ENCODE peak calls at places on chromosome 22, in six cellular contexts. One of them, this sample, is unnamed.

GRCh38 chr22:19629331-19629719 is 85.0 kb upstream of the SEPTIN5 start:
- DNase-seq in foreskin fibroblast: no peak
- DNase-seq in GM23338: no peak
- DNase-seq in MM.1S: no peak
- DNase-seq in astrocyte of the spinal cord: no peak
- DNase-seq in testis: no peak
- DNase-seq in this sample: no peak

GRCh38 chr22:32932176-32932575 is 126.0 kb downstream of the SYN3 start:
- DNase-seq in testis: no peak
- DNase-seq in foreskin fibroblast: peak
- DNase-seq in GM23338: no peak
- DNase-seq in astrocyte of the spinal cord: no peak
- DNase-seq in MM.1S: no peak
- DNase-seq in this sample: no peak

GRCh38 chr22:30238136-30238535 is 8.4 kb downstream of the LIF start:
- DNase-seq in astrocyte of the spinal cord: no peak
- DNase-seq in GM23338: no peak
- DNase-seq in MM.1S: no peak
- DNase-seq in testis: no peak
- DNase-seq in foreskin fibroblast: no peak
- DNase-seq in this sample: no peak

GRCh38 chr22:23418159-23418788 is 161.8 kb downstream of the IGLL1 start:
- DNase-seq in testis: no peak
- DNase-seq in foreskin fibroblast: no peak
- DNase-seq in MM.1S: no peak
- DNase-seq in GM23338: no peak
- DNase-seq in astrocyte of the spinal cord: no peak
- DNase-seq in this sample: no peak

GRCh38 chr22:19753090-19753842 is 7.3 kb upstream of the TBX1 start:
- DNase-seq in testis: no peak
- DNase-seq in foreskin fibroblast: no peak
- DNase-seq in MM.1S: no peak
- DNase-seq in astrocyte of the spinal cord: no peak
- DNase-seq in GM23338: peak
- DNase-seq in this sample: no peak

GRCh38 chr22:47250995-47251765 is 488.7 kb downstream of the TBC1D22A start:
- DNase-seq in foreskin fibroblast: no peak
- DNase-seq in GM23338: no peak
- DNase-seq in MM.1S: no peak
- DNase-seq in testis: no peak
- DNase-seq in astrocyte of the spinal cord: no peak
- DNase-seq in this sample: no peak

GRCh38 chr22:31151872-31152271 is 8.1 kb upstream of the RNF185 start:
- DNase-seq in astrocyte of the spinal cord: no peak
- DNase-seq in MM.1S: no peak
- DNase-seq in GM23338: no peak
- DNase-seq in foreskin fibroblast: no peak
- DNase-seq in testis: no peak
- DNase-seq in this sample: no peak

GRCh38 chr22:19687561-19688300 is 26.6 kb upstream of the SEPTIN5 start:
- DNase-seq in MM.1S: no peak
- DNase-seq in testis: no peak
- DNase-seq in GM23338: no peak
- DNase-seq in astrocyte of the spinal cord: no peak
- DNase-seq in foreskin fibroblast: no peak
- DNase-seq in this sample: no peak

GRCh38 chr22:33837806-33838205 is 82.5 kb downstream of the LARGE1 start:
- DNase-seq in foreskin fibroblast: no peak
- DNase-seq in GM23338: no peak
- DNase-seq in testis: no peak
- DNase-seq in astrocyte of the spinal cord: no peak
- DNase-seq in MM.1S: no peak
- DNase-seq in this sample: no peak

GRCh38 chr22:32200752-32201151 is 4.1 kb downstream of the RFPL2 start:
- DNase-seq in MM.1S: peak
- DNase-seq in foreskin fibroblast: no peak
- DNase-seq in GM23338: peak
- DNase-seq in testis: no peak
- DNase-seq in astrocyte of the spinal cord: no peak
- DNase-seq in this sample: no peak

GRCh38 chr22:40588726-40589125 is 47.8 kb downstream of the MRTFA start:
- DNase-seq in testis: no peak
- DNase-seq in GM23338: no peak
- DNase-seq in astrocyte of the spinal cord: no peak
- DNase-seq in foreskin fibroblast: peak
- DNase-seq in MM.1S: no peak
- DNase-seq in this sample: no peak

GRCh38 chr22:28810839-28811491 is 10.6 kb upstream of the XBP1 start:
- DNase-seq in foreskin fibroblast: no peak
- DNase-seq in astrocyte of the spinal cord: no peak
- DNase-seq in MM.1S: peak
- DNase-seq in testis: no peak
- DNase-seq in GM23338: no peak
- DNase-seq in this sample: no peak

GRCh38 chr22:29470159-29470855 is 9.7 kb upstream of the NEFH start:
- DNase-seq in foreskin fibroblast: no peak
- DNase-seq in testis: peak
- DNase-seq in MM.1S: peak
- DNase-seq in astrocyte of the spinal cord: peak
- DNase-seq in GM23338: peak
- DNase-seq in this sample: no peak

GRCh38 chr22:45240137-45240809 is 421 bp downstream of the KIAA0930 start:
- DNase-seq in foreskin fibroblast: no peak
- DNase-seq in astrocyte of the spinal cord: no peak
- DNase-seq in testis: no peak
- DNase-seq in MM.1S: no peak
- DNase-seq in GM23338: peak
- DNase-seq in this sample: no peak

GRCh38 chr22:45602004-45602733 is 69.5 kb upstream of the ATXN10 start:
- DNase-seq in GM23338: peak
- DNase-seq in astrocyte of the spinal cord: no peak
- DNase-seq in testis: no peak
- DNase-seq in MM.1S: no peak
- DNase-seq in foreskin fibroblast: no peak
- DNase-seq in this sample: no peak

GRCh38 chr22:48414662-48415061 is 1413.0 kb downstream of the BRD1 start:
- DNase-seq in foreskin fibroblast: no peak
- DNase-seq in MM.1S: no peak
- DNase-seq in astrocyte of the spinal cord: no peak
- DNase-seq in testis: no peak
- DNase-seq in GM23338: no peak
- DNase-seq in this sample: no peak

GRCh38 chr22:40651057-40651456 is 14.5 kb upstream of the MRTFA start:
- DNase-seq in testis: no peak
- DNase-seq in astrocyte of the spinal cord: no peak
- DNase-seq in GM23338: no peak
- DNase-seq in MM.1S: no peak
- DNase-seq in foreskin fibroblast: no peak
- DNase-seq in this sample: no peak

GRCh38 chr22:45549739-45550138 is 47.1 kb downstream of the FBLN1 start:
- DNase-seq in MM.1S: no peak
- DNase-seq in testis: no peak
- DNase-seq in foreskin fibroblast: no peak
- DNase-seq in astrocyte of the spinal cord: no peak
- DNase-seq in GM23338: no peak
- DNase-seq in this sample: no peak

GRCh38 chr22:47352920-47353700 is 590.7 kb downstream of the TBC1D22A start:
- DNase-seq in foreskin fibroblast: no peak
- DNase-seq in MM.1S: no peak
- DNase-seq in astrocyte of the spinal cord: no peak
- DNase-seq in GM23338: no peak
- DNase-seq in testis: peak
- DNase-seq in this sample: no peak

GRCh38 chr22:50621948-50622722 is 5.8 kb downstream of the ARSA start:
- DNase-seq in astrocyte of the spinal cord: no peak
- DNase-seq in GM23338: no peak
- DNase-seq in foreskin fibroblast: no peak
- DNase-seq in testis: no peak
- DNase-seq in MM.1S: peak
- DNase-seq in this sample: no peak
- TF ChIP-seq CTCF in astrocyte of the spinal cord: peak
- TF ChIP-seq CTCF in GM23338: peak
- TF ChIP-seq CTCF in foreskin fibroblast: peak
- TF ChIP-seq CTCF in testis: no peak
- TF ChIP-seq CTCF in MM.1S: peak
- TF ChIP-seq CTCF in this sample: peak

GRCh38 chr22:43995798-43996169 is 28.3 kb upstream of the PARVB start:
- DNase-seq in astrocyte of the spinal cord: no peak
- DNase-seq in GM23338: no peak
- DNase-seq in foreskin fibroblast: no peak
- DNase-seq in testis: no peak
- DNase-seq in MM.1S: no peak
- DNase-seq in this sample: no peak
- H3K4me3 ChIP-seq in astrocyte of the spinal cord: no peak
- H3K4me3 ChIP-seq in GM23338: no peak
- H3K4me3 ChIP-seq in foreskin fibroblast: no peak
- H3K4me3 ChIP-seq in testis: peak
- H3K4me3 ChIP-seq in MM.1S: peak
- H3K4me3 ChIP-seq in this sample: no peak

GRCh38 chr22:27746918-27747317 is 54.6 kb downstream of the MN1 start:
- DNase-seq in testis: no peak
- DNase-seq in MM.1S: no peak
- DNase-seq in astrocyte of the spinal cord: no peak
- DNase-seq in GM23338: no peak
- DNase-seq in foreskin fibroblast: no peak
- DNase-seq in this sample: no peak

GRCh38 chr22:27749597-27750225 is 51.8 kb downstream of the MN1 start:
- DNase-seq in MM.1S: no peak
- DNase-seq in testis: no peak
- DNase-seq in GM23338: peak
- DNase-seq in foreskin fibroblast: peak
- DNase-seq in astrocyte of the spinal cord: peak
- DNase-seq in this sample: no peak

GRCh38 chr22:27750866-27751265 is 50.7 kb downstream of the MN1 start:
- DNase-seq in MM.1S: no peak
- DNase-seq in GM23338: no peak
- DNase-seq in foreskin fibroblast: no peak
- DNase-seq in astrocyte of the spinal cord: no peak
- DNase-seq in testis: no peak
- DNase-seq in this sample: no peak

GRCh38 chr22:27747396-27748256 is 53.9 kb downstream of the MN1 start:
- DNase-seq in MM.1S: no peak
- DNase-seq in foreskin fibroblast: no peak
- DNase-seq in testis: no peak
- DNase-seq in astrocyte of the spinal cord: no peak
- DNase-seq in GM23338: peak
- DNase-seq in this sample: no peak

DNA sequence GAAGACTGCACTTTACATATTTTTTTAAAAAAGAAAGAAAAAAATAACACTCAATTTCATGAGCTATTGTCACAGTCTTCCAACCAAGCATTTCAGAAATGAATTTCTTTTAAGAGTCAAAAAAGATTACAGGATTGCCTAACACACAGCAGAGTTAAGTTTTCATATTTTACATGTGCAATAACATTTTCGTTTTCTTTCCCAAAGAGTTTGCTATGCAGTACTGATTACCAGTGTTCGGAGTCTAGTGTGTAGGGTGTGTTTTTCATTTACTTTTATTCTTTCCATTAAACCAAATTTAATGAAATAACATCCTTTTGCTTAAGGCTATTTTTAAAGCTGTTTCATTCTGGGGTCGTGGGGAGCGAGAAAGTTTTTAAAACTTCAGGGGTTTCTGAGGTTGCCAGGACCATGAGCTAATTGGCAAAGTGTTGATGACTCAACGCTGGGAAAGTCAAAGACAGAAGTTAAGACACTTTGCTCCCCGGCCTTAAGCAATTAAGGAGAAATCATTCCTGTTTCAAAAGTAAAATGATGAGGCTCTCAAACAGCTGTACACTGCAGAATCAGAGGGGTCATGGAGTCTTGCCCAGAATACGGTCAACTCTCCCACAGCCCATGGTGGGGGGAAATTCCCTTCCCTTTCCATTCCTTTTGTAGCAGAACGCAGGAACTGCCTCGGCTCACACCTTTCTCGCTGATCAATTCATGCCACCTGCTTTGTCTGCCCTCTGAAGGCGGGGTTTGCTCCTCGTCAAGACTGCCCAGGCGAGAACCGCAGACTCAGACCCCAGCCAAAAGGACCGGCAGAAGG is 53.0 kb downstream of the MN1 start:
- DNase-seq in astrocyte of the spinal cord: peak
- DNase-seq in MM.1S: no peak
- DNase-seq in foreskin fibroblast: peak
- DNase-seq in testis: peak
- DNase-seq in GM23338: peak
- DNase-seq in this sample: peak
- TF ChIP-seq CTCF in astrocyte of the spinal cord: no peak
- TF ChIP-seq CTCF in MM.1S: no peak
- TF ChIP-seq CTCF in foreskin fibroblast: no peak
- TF ChIP-seq CTCF in testis: no peak
- TF ChIP-seq CTCF in GM23338: no peak
- TF ChIP-seq CTCF in this sample: no peak

GRCh38 chr22:37418627-37419369 is 8.5 kb downstream of the ELFN2 start:
- DNase-seq in GM23338: peak
- DNase-seq in testis: no peak
- DNase-seq in foreskin fibroblast: no peak
- DNase-seq in astrocyte of the spinal cord: no peak
- DNase-seq in MM.1S: no peak
- DNase-seq in this sample: no peak

GRCh38 chr22:37421468-37421877 is 5.8 kb downstream of the ELFN2 start:
- DNase-seq in testis: no peak
- DNase-seq in GM23338: no peak
- DNase-seq in MM.1S: no peak
- DNase-seq in astrocyte of the spinal cord: no peak
- DNase-seq in foreskin fibroblast: no peak
- DNase-seq in this sample: no peak

GRCh38 chr22:37420656-37421467 is 6.4 kb downstream of the ELFN2 start:
- DNase-seq in MM.1S: no peak
- DNase-seq in GM23338: peak
- DNase-seq in testis: no peak
- DNase-seq in foreskin fibroblast: no peak
- DNase-seq in astrocyte of the spinal cord: no peak
- DNase-seq in this sample: no peak

GRCh38 chr22:37419370-37419915 is 7.8 kb downstream of the ELFN2 start:
- DNase-seq in GM23338: no peak
- DNase-seq in astrocyte of the spinal cord: no peak
- DNase-seq in MM.1S: no peak
- DNase-seq in foreskin fibroblast: no peak
- DNase-seq in testis: no peak
- DNase-seq in this sample: no peak

DNA sequence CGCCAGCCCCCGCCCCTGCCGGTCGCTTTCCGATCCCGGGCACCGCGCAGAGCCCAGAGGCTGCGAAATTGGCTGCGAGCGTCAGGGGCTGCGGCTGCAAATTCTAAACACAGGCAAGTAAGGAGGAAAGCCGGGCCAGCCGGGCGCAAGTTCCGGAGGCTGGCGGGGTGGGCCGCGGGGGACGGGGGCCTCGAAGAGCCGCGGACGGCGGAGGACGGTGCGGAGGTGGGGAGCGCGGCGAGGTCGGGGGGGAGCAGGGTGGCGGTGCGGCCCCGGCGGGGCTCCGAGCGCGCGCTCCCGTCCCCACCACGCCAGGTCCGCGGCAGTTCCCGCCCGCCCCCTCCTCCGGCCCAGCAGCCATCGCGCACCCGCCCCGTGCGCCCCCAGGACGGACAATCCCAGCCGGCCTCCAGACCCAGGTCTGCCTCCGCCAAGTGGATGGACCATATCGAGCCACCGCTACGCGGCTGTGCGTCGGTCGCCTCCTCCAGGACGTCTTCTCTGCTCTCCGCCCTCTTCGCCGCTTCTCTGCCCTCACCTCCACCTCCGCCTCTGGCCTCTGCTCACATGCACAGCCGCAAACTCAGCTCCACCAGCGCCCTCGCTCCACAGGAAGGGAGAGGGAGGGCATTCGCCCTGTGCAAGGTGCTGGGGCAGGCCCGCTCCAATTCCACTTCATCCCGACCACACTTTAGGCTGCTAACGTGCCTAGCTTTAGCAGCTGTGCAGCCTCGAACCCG is 7.2 kb downstream of the ELFN2 start:
- DNase-seq in MM.1S: peak
- DNase-seq in astrocyte of the spinal cord: no peak
- DNase-seq in testis: no peak
- DNase-seq in foreskin fibroblast: no peak
- DNase-seq in GM23338: peak
- DNase-seq in this sample: no peak
- H3K4me3 ChIP-seq in MM.1S: no peak
- H3K4me3 ChIP-seq in astrocyte of the spinal cord: peak
- H3K4me3 ChIP-seq in testis: peak
- H3K4me3 ChIP-seq in foreskin fibroblast: peak
- H3K4me3 ChIP-seq in GM23338: peak
- H3K4me3 ChIP-seq in this sample: peak

This sample was measured in astrocyte of the cerebellum.